ENCODE peak calls at places on chromosomes 1 and 21, in four cellular contexts. V is HEK293T, R is HepG2, F is GM12878. K is an unnamed sample.

GRCh38 chr21:35217504-35218060 is 168.5 kb upstream of the RUNX1 start:
- DNase-seq in V (no peak), R (peak), F (no peak), K (no peak)

GRCh38 chr1:201565771-201566528 is 27.0 kb downstream of the NAV1 start:
- DNase-seq in V (no peak), R (no peak), F (no peak), K (no peak)

GRCh38 chr1:38608202-38608864 is 251.2 kb downstream of the RRAGC start:
- DNase-seq in V (peak), R (peak), F (no peak), K (peak)

GRCh38 chr1:67722292-67722944 is 37.4 kb downstream of the GADD45A start:
- DNase-seq in V (no peak), R (no peak), F (no peak), K (no peak)

GRCh38 chr1:237814319-237814924 is 76.3 kb downstream of the ZP4 start:
- DNase-seq in V (peak), R (peak), F (no peak), K (no peak)

GRCh38 chr1:31110846-31111245 is 45.3 kb upstream of the PUM1 start:
- DNase-seq in V (no peak), R (no peak), F (no peak), K (no peak)

GRCh38 chr1:41423511-41424191 is 60.8 kb downstream of the EDN2 start:
- DNase-seq in V (no peak), R (no peak), F (no peak), K (peak)

GRCh38 chr1:94329986-94330385 is 88.2 kb upstream of the ABCD3 start:
- DNase-seq in V (no peak), R (peak), F (no peak), K (no peak)

GRCh38 chr1:101506541-101507164 is 269.8 kb downstream of the S1PR1 start:
- DNase-seq in V (peak), R (peak), F (peak), K (peak)

GRCh38 chr1:26293911-26294463 is 12.4 kb downstream of the UBXN11 start:
- DNase-seq in V (no peak), R (no peak), F (no peak), K (no peak)

GRCh38 chr1:156601122-156601830 is at the start of gene GPATCH4:
- DNase-seq in V (peak), R (peak), F (no peak), K (peak)

GRCh38 chr1:76959581-76959980 is 92.3 kb downstream of the ST6GALNAC5 start:
- DNase-seq in V (no peak), R (no peak), F (no peak), K (no peak)

GRCh38 chr1:80962559-80962958 is 838.2 kb upstream of the ADGRL2 start:
- DNase-seq in V (no peak), R (no peak), F (no peak), K (no peak)

GRCh38 chr1:65704318-65704717 is 88.4 kb upstream of the PDE4B start:
- DNase-seq in V (no peak), R (no peak), F (no peak), K (no peak)

GRCh38 chr1:22628698-22629444 is 7.6 kb upstream of the C1QA start:
- DNase-seq in V (no peak), R (no peak), F (no peak), K (no peak)

GRCh38 chr1:15933684-15934083 is 42.2 kb downstream of the ZBTB17 start:
- DNase-seq in V (no peak), R (no peak), F (no peak), K (no peak)

GRCh38 chr1:15937146-15937545 is 38.8 kb downstream of the ZBTB17 start:
- DNase-seq in V (peak), R (no peak), F (no peak), K (no peak)

GRCh38 chr1:15934211-15935055 is 41.5 kb downstream of the ZBTB17 start:
- DNase-seq in V (no peak), R (no peak), F (no peak), K (no peak)

GRCh38 chr1:15936025-15936424 is 39.9 kb downstream of the ZBTB17 start:
- DNase-seq in V (no peak), R (no peak), F (no peak), K (no peak)

DNA sequence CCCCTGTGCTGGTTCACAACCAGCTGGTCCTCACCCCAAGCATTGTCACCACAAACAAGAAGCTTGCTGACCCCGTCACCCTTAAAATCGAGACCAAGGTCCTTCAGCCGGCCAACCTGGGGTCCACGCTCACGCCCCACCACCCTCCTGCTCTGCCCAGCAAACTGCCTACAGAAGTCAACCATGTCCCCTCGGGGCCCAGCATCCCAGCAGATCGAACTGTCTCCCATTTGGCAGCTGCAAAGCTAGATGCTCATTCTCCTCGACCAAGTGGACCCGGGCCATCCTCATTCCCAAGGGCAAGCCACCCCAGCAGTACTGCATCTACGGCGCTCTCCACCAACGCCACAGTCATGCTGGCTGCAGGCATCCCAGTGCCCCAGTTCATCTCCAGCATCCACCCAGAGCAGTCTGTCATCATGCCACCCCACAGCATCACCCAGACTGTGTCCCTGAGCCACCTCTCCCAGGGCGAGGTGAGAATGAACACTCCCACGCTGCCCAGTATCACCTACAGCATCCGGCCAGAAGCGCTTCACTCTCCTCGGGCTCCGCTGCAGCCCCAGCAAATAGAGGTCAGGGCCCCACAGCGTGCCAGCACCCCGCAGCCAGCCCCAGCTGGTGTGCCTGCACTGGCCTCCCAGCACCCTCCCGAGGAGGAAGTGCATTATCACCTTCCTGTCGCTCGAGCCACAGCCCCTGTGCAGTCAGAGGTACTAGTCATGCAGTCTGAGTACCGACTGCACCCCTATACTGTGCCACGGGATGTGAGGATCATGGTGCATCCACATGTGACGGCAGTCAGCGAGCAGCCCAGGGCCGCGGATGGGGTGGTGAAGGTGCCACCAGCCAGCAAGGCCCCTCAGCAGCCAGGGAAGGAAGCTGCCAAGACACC is 40.6 kb downstream of the ZBTB17 start:
- DNase-seq in V (no peak), R (no peak), F (no peak), K (no peak)
- TF ChIP-seq FOXK2 in V (no peak), R (no peak), F (no peak), K (no peak)

GRCh38 chr1:229410370-229410691 is 23.6 kb downstream of the ACTA1 start:
- DNase-seq in V (no peak), R (no peak), F (no peak), K (no peak)

GRCh38 chr1:229411434-229412055 is 22.3 kb downstream of the ACTA1 start:
- DNase-seq in V (no peak), R (no peak), F (no peak), K (no peak)

GRCh38 chr1:229410692-229411433 is 23.0 kb downstream of the ACTA1 start:
- DNase-seq in V (peak), R (no peak), F (no peak), K (peak)

GRCh38 chr1:229409616-229410369 is 24.1 kb downstream of the ACTA1 start:
- DNase-seq in V (no peak), R (peak), F (no peak), K (no peak)

DNA sequence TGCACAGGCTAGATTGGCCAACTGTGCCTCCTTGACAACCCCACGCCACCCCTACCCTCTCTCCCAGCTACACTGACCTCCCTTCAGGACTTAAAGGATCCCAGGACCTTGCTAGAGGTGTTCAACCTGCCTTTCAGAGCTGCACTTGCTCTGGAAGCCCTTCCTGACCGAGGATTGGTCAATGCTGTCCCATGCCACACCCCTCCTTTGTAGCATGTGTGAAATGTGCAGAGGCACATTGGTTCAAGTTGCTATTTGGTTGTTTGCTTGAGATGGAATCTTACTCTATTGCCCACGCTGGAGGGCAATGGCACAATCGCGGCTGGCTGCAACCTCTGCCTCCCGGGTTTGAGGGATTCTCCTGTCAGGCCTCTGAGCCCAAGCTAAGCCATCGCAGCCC is 21.8 kb downstream of the ACTA1 start:
- DNase-seq in V (no peak), R (no peak), F (no peak), K (no peak)
- TF ChIP-seq FOXK2 in V (no peak), R (no peak), F (no peak), K (no peak)

GRCh38 chr1:1959840-1960479 is 40.9 kb upstream of the TMEM52 start:
- DNase-seq in V (peak), R (peak), F (no peak), K (peak)
- TF ChIP-seq FOXK2 in V (no peak), R (no peak), F (no peak), K (no peak)

GRCh38 chr1:177181631-177182291 is 11.0 kb downstream of the BRINP2 start:
- DNase-seq in V (peak), R (peak), F (no peak), K (peak)

GRCh38 chr1:177185209-177185608 is 14.5 kb downstream of the BRINP2 start:
- DNase-seq in V (no peak), R (no peak), F (no peak), K (peak)

GRCh38 chr1:177181280-177181630 is 10.5 kb downstream of the BRINP2 start:
- DNase-seq in V (peak), R (no peak), F (no peak), K (no peak)

GRCh38 chr1:177183801-177184200 is 13.0 kb downstream of the BRINP2 start:
- DNase-seq in V (no peak), R (no peak), F (no peak), K (no peak)
- TF ChIP-seq FOXK2 in V (no peak), R (no peak), F (no peak), K (no peak)

DNA sequence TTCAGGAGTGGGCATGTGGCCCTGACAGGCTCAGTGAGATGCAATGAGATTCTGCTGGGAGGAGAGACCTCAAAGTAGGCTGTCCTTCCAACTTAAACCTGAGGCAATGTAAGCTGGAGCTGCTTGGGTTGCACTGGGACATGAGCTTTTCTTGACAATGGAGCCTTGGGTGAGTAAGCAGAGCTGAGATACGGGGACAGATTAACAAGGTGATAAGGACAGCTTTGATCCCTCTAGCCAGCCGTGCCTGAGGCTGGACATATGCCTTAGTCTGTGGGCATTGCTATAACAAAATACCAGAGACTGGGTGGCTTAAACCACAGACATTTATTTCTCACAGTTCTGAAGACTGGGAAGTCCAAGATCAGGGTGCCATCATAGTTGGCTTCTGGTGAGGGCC is 18.3 kb upstream of the NGF start:
- DNase-seq in V (no peak), R (no peak), F (no peak), K (no peak)
- TF ChIP-seq FOXK2 in V (no peak), R (no peak), F (no peak), K (no peak)

GRCh38 chr1:210594605-210595004 is 265.9 kb downstream of the HHAT start:
- DNase-seq in V (no peak), R (no peak), F (no peak), K (no peak)

GRCh38 chr1:210600421-210601195 is 271.9 kb downstream of the HHAT start:
- DNase-seq in V (no peak), R (no peak), F (no peak), K (no peak)

GRCh38 chr1:210597555-210598134 is 268.9 kb downstream of the HHAT start:
- DNase-seq in V (no peak), R (peak), F (peak), K (no peak)

GRCh38 chr1:210598135-210598652 is 269.5 kb downstream of the HHAT start:
- DNase-seq in V (no peak), R (peak), F (no peak), K (no peak)

DNA sequence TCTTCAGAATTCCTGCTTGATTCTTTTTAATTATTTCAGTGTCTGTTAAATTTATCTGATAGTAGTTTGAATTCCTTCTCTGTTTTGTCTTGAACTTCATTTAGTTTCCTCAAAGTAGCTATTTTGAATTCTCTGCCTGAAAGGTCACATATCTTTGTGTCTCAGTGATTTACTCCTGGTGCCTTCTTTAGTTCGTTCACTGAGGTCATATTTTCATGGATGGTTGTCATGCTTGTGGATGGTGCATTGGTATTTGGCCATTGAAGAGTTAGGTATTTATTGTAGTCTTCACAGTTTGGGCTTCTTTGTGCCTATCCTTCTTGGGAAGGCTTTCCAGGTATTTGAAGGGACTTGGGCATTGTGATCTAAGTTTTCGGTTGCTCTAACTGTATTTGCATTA is 267.9 kb downstream of the HHAT start:
- DNase-seq in V (no peak), R (no peak), F (no peak), K (no peak)
- TF ChIP-seq FOXK2 in V (no peak), R (no peak), F (no peak), K (no peak)

GRCh38 chr21:38112219-38112789 is 144.5 kb upstream of the KCNJ15 start:
- DNase-seq in V (no peak), R (no peak), F (no peak), K (peak)
- TF ChIP-seq FOXK2 in V (no peak), R (no peak), F (no peak), K (no peak)

DNA sequence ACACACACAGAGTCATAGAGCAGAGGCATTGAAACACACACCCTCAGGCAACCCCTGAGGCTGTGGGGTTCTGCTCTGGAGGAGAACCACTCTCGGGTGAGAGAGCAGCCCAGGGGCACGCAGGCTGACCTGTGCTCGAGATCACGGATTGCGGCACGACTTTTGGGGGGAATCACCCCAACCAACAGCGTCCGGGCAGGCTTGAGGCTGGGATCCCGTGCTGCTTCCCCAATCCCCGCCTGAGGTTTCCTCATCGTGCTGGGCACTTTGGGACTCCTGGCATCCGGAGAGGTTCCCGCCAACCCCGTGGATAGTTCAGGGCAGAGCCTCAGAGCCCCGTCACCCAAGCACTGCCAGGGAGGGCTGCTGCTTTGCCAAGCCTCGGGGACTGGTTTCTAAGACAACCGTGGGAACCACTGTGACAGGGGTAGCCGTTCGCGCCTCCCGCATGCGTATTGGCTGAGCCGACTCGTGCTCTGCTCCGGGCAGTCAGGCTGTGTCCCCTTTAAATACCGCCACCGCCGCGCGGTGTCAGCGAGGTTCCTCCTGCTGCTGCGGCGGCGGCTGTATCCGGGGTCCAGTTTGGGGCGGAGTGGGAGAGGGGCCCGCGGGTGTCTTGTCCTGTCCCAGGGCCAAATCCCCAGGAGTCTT is 682.2 kb upstream of the TPTE start:
- DNase-seq in V (peak), R (no peak), F (no peak), K (peak)
- TF ChIP-seq FOXK2 in V (no peak), R (no peak), F (no peak), K (no peak)

DNA sequence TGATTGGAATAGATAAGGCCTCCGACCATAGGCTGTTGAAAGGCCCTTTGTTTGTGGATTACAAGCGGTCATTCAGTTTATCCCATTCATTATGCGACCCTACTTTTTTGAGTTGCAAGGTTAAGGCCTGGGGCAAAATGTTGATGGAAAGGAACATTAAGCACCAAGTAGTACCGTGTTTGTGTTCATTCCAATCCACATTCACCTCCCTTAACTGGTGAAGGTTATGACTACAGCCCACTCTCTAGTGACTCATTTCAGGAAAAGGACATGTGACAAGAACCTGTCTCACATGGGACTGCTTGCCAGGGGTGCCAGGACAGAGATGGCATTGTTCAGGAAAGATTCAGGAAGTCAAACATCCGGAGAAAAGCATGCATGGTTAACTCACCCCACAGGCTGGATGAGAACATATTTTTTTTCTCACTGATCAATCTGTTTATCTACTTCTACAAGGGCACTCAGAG is 81.6 kb downstream of the CD58 start:
- DNase-seq in V (no peak), R (peak), F (no peak), K (no peak)
- TF ChIP-seq FOXK2 in V (no peak), R (no peak), F (no peak), K (no peak)